ENCODE peak calls at places on chromosomes 1 and 21, in seven cellular contexts. One of them, this sample, is unnamed.
A peak's percentile ranks its signal among the peaks of the same experiment; 100 is the strongest.

GRCh38 chr1:229885568-229886495 is 181.2 kb upstream of the GALNT2 start:
- DNase-seq in endothelial cell: no peak
- DNase-seq in activated naive CD8-positive, alpha-beta T cell treated with anti-CD3 and anti-CD28 coated beads, Interleukin-2, amount 10 ng/mL, durations not matched to agents 7 days and 5 days: no peak
- DNase-seq in germinal center: no peak
- DNase-seq in NCI-H82: no peak
- DNase-seq in activated gamma-delta T cell: no peak
- DNase-seq in lung microvascular endothelial cell: no peak
- DNase-seq in this sample: no peak

GRCh38 chr1:3568815-3569435 is 42.4 kb downstream of the MEGF6 start:
- DNase-seq in activated naive CD8-positive, alpha-beta T cell treated with anti-CD3 and anti-CD28 coated beads, Interleukin-2, amount 10 ng/mL, durations not matched to agents 7 days and 5 days: no peak
- DNase-seq in activated gamma-delta T cell: no peak
- DNase-seq in lung microvascular endothelial cell: no peak
- DNase-seq in NCI-H82: no peak
- DNase-seq in endothelial cell: no peak
- DNase-seq in germinal center: no peak
- DNase-seq in this sample: no peak

GRCh38 chr1:35558374-35559316 is 1.0 kb downstream of the NCDN start:
- DNase-seq in activated gamma-delta T cell: no peak
- DNase-seq in endothelial cell: no peak
- DNase-seq in lung microvascular endothelial cell: no peak
- DNase-seq in germinal center: no peak
- DNase-seq in NCI-H82: peak; percentile 79
- DNase-seq in activated naive CD8-positive, alpha-beta T cell treated with anti-CD3 and anti-CD28 coated beads, Interleukin-2, amount 10 ng/mL, durations not matched to agents 7 days and 5 days: no peak
- DNase-seq in this sample: peak; percentile 84

GRCh38 chr21:46347791-46348381 is 23.9 kb downstream of the PCNT start:
- DNase-seq in activated naive CD8-positive, alpha-beta T cell treated with anti-CD3 and anti-CD28 coated beads, Interleukin-2, amount 10 ng/mL, durations not matched to agents 7 days and 5 days: no peak
- DNase-seq in NCI-H82: no peak
- DNase-seq in endothelial cell: no peak
- DNase-seq in lung microvascular endothelial cell: no peak
- DNase-seq in germinal center: no peak
- DNase-seq in activated gamma-delta T cell: no peak
- DNase-seq in this sample: no peak

GRCh38 chr1:234143681-234144080 is 229.6 kb upstream of the COA6 start:
- DNase-seq in NCI-H82: no peak
- DNase-seq in endothelial cell: no peak
- DNase-seq in activated naive CD8-positive, alpha-beta T cell treated with anti-CD3 and anti-CD28 coated beads, Interleukin-2, amount 10 ng/mL, durations not matched to agents 7 days and 5 days: no peak
- DNase-seq in activated gamma-delta T cell: no peak
- DNase-seq in germinal center: no peak
- DNase-seq in lung microvascular endothelial cell: peak; percentile 35
- DNase-seq in this sample: no peak

GRCh38 chr1:202586018-202586821 is 124.0 kb downstream of the SYT2 start:
- DNase-seq in NCI-H82: no peak
- DNase-seq in activated gamma-delta T cell: no peak
- DNase-seq in germinal center: no peak
- DNase-seq in activated naive CD8-positive, alpha-beta T cell treated with anti-CD3 and anti-CD28 coated beads, Interleukin-2, amount 10 ng/mL, durations not matched to agents 7 days and 5 days: no peak
- DNase-seq in endothelial cell: no peak
- DNase-seq in lung microvascular endothelial cell: peak; percentile 58
- DNase-seq in this sample: no peak

GRCh38 chr1:24383381-24383940 is 30.1 kb downstream of the STPG1 start:
- DNase-seq in NCI-H82: peak; percentile 52
- DNase-seq in germinal center: no peak
- DNase-seq in activated naive CD8-positive, alpha-beta T cell treated with anti-CD3 and anti-CD28 coated beads, Interleukin-2, amount 10 ng/mL, durations not matched to agents 7 days and 5 days: no peak
- DNase-seq in endothelial cell: no peak
- DNase-seq in activated gamma-delta T cell: no peak
- DNase-seq in lung microvascular endothelial cell: no peak
- DNase-seq in this sample: no peak

GRCh38 chr1:185063719-185064118 is 18.4 kb downstream of the RNF2 start:
- DNase-seq in endothelial cell: no peak
- DNase-seq in germinal center: no peak
- DNase-seq in activated gamma-delta T cell: no peak
- DNase-seq in activated naive CD8-positive, alpha-beta T cell treated with anti-CD3 and anti-CD28 coated beads, Interleukin-2, amount 10 ng/mL, durations not matched to agents 7 days and 5 days: no peak
- DNase-seq in lung microvascular endothelial cell: no peak
- DNase-seq in NCI-H82: peak; percentile 96
- DNase-seq in this sample: no peak

GRCh38 chr1:209881271-209882018 is 53.7 kb downstream of the UTP25 start:
- DNase-seq in lung microvascular endothelial cell: no peak
- DNase-seq in activated gamma-delta T cell: no peak
- DNase-seq in endothelial cell: no peak
- DNase-seq in activated naive CD8-positive, alpha-beta T cell treated with anti-CD3 and anti-CD28 coated beads, Interleukin-2, amount 10 ng/mL, durations not matched to agents 7 days and 5 days: no peak
- DNase-seq in NCI-H82: no peak
- DNase-seq in germinal center: no peak
- DNase-seq in this sample: no peak

GRCh38 chr1:67261646-67262045 is 46.0 kb upstream of the IL12RB2 start:
- DNase-seq in lung microvascular endothelial cell: no peak
- DNase-seq in activated gamma-delta T cell: no peak
- DNase-seq in germinal center: no peak
- DNase-seq in endothelial cell: no peak
- DNase-seq in activated naive CD8-positive, alpha-beta T cell treated with anti-CD3 and anti-CD28 coated beads, Interleukin-2, amount 10 ng/mL, durations not matched to agents 7 days and 5 days: no peak
- DNase-seq in NCI-H82: peak; percentile 36
- DNase-seq in this sample: no peak

GRCh38 chr1:200351826-200352549 is 57.8 kb downstream of the ZNF281 start:
- DNase-seq in germinal center: no peak
- DNase-seq in activated naive CD8-positive, alpha-beta T cell treated with anti-CD3 and anti-CD28 coated beads, Interleukin-2, amount 10 ng/mL, durations not matched to agents 7 days and 5 days: no peak
- DNase-seq in endothelial cell: no peak
- DNase-seq in NCI-H82: no peak
- DNase-seq in activated gamma-delta T cell: no peak
- DNase-seq in lung microvascular endothelial cell: peak; percentile 72
- DNase-seq in this sample: no peak

GRCh38 chr1:207309775-207310273 is 11.7 kb upstream of the CD55 start:
- DNase-seq in germinal center: peak; percentile 30
- DNase-seq in NCI-H82: peak; percentile 90
- DNase-seq in activated naive CD8-positive, alpha-beta T cell treated with anti-CD3 and anti-CD28 coated beads, Interleukin-2, amount 10 ng/mL, durations not matched to agents 7 days and 5 days: no peak
- DNase-seq in activated gamma-delta T cell: no peak
- DNase-seq in endothelial cell: no peak
- DNase-seq in lung microvascular endothelial cell: peak; percentile 87
- DNase-seq in this sample: no peak

GRCh38 chr1:203491664-203492485 is 2.1 kb upstream of the OPTC start:
- DNase-seq in NCI-H82: peak; percentile 93
- DNase-seq in activated naive CD8-positive, alpha-beta T cell treated with anti-CD3 and anti-CD28 coated beads, Interleukin-2, amount 10 ng/mL, durations not matched to agents 7 days and 5 days: no peak
- DNase-seq in endothelial cell: no peak
- DNase-seq in activated gamma-delta T cell: no peak
- DNase-seq in germinal center: no peak
- DNase-seq in lung microvascular endothelial cell: no peak
- DNase-seq in this sample: no peak

GRCh38 chr1:156080598-156081173 is 1.6 kb downstream of the MEX3A start:
- DNase-seq in germinal center: no peak
- DNase-seq in endothelial cell: no peak
- DNase-seq in activated naive CD8-positive, alpha-beta T cell treated with anti-CD3 and anti-CD28 coated beads, Interleukin-2, amount 10 ng/mL, durations not matched to agents 7 days and 5 days: no peak
- DNase-seq in activated gamma-delta T cell: no peak
- DNase-seq in NCI-H82: no peak
- DNase-seq in lung microvascular endothelial cell: no peak
- DNase-seq in this sample: no peak

GRCh38 chr1:181083842-181084605 is 4.5 kb upstream of the IER5 start:
- DNase-seq in activated naive CD8-positive, alpha-beta T cell treated with anti-CD3 and anti-CD28 coated beads, Interleukin-2, amount 10 ng/mL, durations not matched to agents 7 days and 5 days: no peak
- DNase-seq in activated gamma-delta T cell: no peak
- DNase-seq in germinal center: peak; percentile 58
- DNase-seq in endothelial cell: no peak
- DNase-seq in NCI-H82: peak; percentile 97
- DNase-seq in lung microvascular endothelial cell: peak; percentile 76
- DNase-seq in this sample: no peak

GRCh38 chr1:217370757-217371156 is 260.1 kb downstream of the GPATCH2 start:
- DNase-seq in lung microvascular endothelial cell: no peak
- DNase-seq in NCI-H82: peak; percentile 33
- DNase-seq in endothelial cell: no peak
- DNase-seq in activated naive CD8-positive, alpha-beta T cell treated with anti-CD3 and anti-CD28 coated beads, Interleukin-2, amount 10 ng/mL, durations not matched to agents 7 days and 5 days: no peak
- DNase-seq in germinal center: no peak
- DNase-seq in activated gamma-delta T cell: no peak
- DNase-seq in this sample: no peak

GRCh38 chr1:174890024-174890423 is 109.7 kb upstream of the CACYBP start:
- DNase-seq in endothelial cell: no peak
- DNase-seq in germinal center: no peak
- DNase-seq in activated gamma-delta T cell: no peak
- DNase-seq in NCI-H82: no peak
- DNase-seq in activated naive CD8-positive, alpha-beta T cell treated with anti-CD3 and anti-CD28 coated beads, Interleukin-2, amount 10 ng/mL, durations not matched to agents 7 days and 5 days: no peak
- DNase-seq in lung microvascular endothelial cell: no peak
- DNase-seq in this sample: no peak

GRCh38 chr21:38995755-38996154 is 187.5 kb downstream of the PSMG1 start:
- DNase-seq in NCI-H82: no peak
- DNase-seq in endothelial cell: no peak
- DNase-seq in activated gamma-delta T cell: no peak
- DNase-seq in lung microvascular endothelial cell: no peak
- DNase-seq in activated naive CD8-positive, alpha-beta T cell treated with anti-CD3 and anti-CD28 coated beads, Interleukin-2, amount 10 ng/mL, durations not matched to agents 7 days and 5 days: no peak
- DNase-seq in germinal center: no peak
- DNase-seq in this sample: no peak

GRCh38 chr1:25683731-25684130 is 67.1 kb downstream of the MAN1C1 start:
- DNase-seq in lung microvascular endothelial cell: no peak
- DNase-seq in endothelial cell: no peak
- DNase-seq in activated naive CD8-positive, alpha-beta T cell treated with anti-CD3 and anti-CD28 coated beads, Interleukin-2, amount 10 ng/mL, durations not matched to agents 7 days and 5 days: no peak
- DNase-seq in germinal center: no peak
- DNase-seq in NCI-H82: no peak
- DNase-seq in activated gamma-delta T cell: no peak
- DNase-seq in this sample: no peak

GRCh38 chr21:36208326-36209013 is 51.8 kb downstream of the DOP1B start:
- DNase-seq in activated naive CD8-positive, alpha-beta T cell treated with anti-CD3 and anti-CD28 coated beads, Interleukin-2, amount 10 ng/mL, durations not matched to agents 7 days and 5 days: no peak
- DNase-seq in germinal center: no peak
- DNase-seq in NCI-H82: no peak
- DNase-seq in activated gamma-delta T cell: no peak
- DNase-seq in lung microvascular endothelial cell: no peak
- DNase-seq in endothelial cell: no peak
- DNase-seq in this sample: no peak

GRCh38 chr1:192763756-192764155 is 45.1 kb upstream of the RGS2 start:
- DNase-seq in germinal center: no peak
- DNase-seq in lung microvascular endothelial cell: no peak
- DNase-seq in NCI-H82: no peak
- DNase-seq in activated naive CD8-positive, alpha-beta T cell treated with anti-CD3 and anti-CD28 coated beads, Interleukin-2, amount 10 ng/mL, durations not matched to agents 7 days and 5 days: no peak
- DNase-seq in endothelial cell: no peak
- DNase-seq in activated gamma-delta T cell: no peak
- DNase-seq in this sample: no peak

GRCh38 chr1:9573723-9574122 is 15.0 kb upstream of the TMEM201 start:
- DNase-seq in germinal center: no peak
- DNase-seq in endothelial cell: no peak
- DNase-seq in lung microvascular endothelial cell: peak; percentile 34
- DNase-seq in activated gamma-delta T cell: no peak
- DNase-seq in activated naive CD8-positive, alpha-beta T cell treated with anti-CD3 and anti-CD28 coated beads, Interleukin-2, amount 10 ng/mL, durations not matched to agents 7 days and 5 days: no peak
- DNase-seq in NCI-H82: peak; percentile 47
- DNase-seq in this sample: no peak

GRCh38 chr1:164472841-164473240 is 86.1 kb upstream of the PBX1 start:
- DNase-seq in activated naive CD8-positive, alpha-beta T cell treated with anti-CD3 and anti-CD28 coated beads, Interleukin-2, amount 10 ng/mL, durations not matched to agents 7 days and 5 days: no peak
- DNase-seq in germinal center: no peak
- DNase-seq in activated gamma-delta T cell: no peak
- DNase-seq in NCI-H82: no peak
- DNase-seq in lung microvascular endothelial cell: no peak
- DNase-seq in endothelial cell: no peak
- DNase-seq in this sample: no peak

GRCh38 chr1:2917284-2917683 is 104.0 kb upstream of the ACTRT2 start:
- DNase-seq in lung microvascular endothelial cell: no peak
- DNase-seq in NCI-H82: no peak
- DNase-seq in activated gamma-delta T cell: no peak
- DNase-seq in activated naive CD8-positive, alpha-beta T cell treated with anti-CD3 and anti-CD28 coated beads, Interleukin-2, amount 10 ng/mL, durations not matched to agents 7 days and 5 days: no peak
- DNase-seq in endothelial cell: no peak
- DNase-seq in germinal center: no peak
- DNase-seq in this sample: no peak

GRCh38 chr1:32239790-32240139 is 7.3 kb upstream of the FAM167B start:
- DNase-seq in NCI-H82: no peak
- DNase-seq in lung microvascular endothelial cell: no peak
- DNase-seq in germinal center: no peak
- DNase-seq in activated naive CD8-positive, alpha-beta T cell treated with anti-CD3 and anti-CD28 coated beads, Interleukin-2, amount 10 ng/mL, durations not matched to agents 7 days and 5 days: no peak
- DNase-seq in activated gamma-delta T cell: no peak
- DNase-seq in endothelial cell: no peak
- DNase-seq in this sample: no peak

GRCh38 chr1:60984066-60984799 is 98.1 kb upstream of the NFIA start:
- DNase-seq in NCI-H82: no peak
- DNase-seq in endothelial cell: no peak
- DNase-seq in lung microvascular endothelial cell: peak; percentile 49
- DNase-seq in germinal center: no peak
- DNase-seq in activated naive CD8-positive, alpha-beta T cell treated with anti-CD3 and anti-CD28 coated beads, Interleukin-2, amount 10 ng/mL, durations not matched to agents 7 days and 5 days: no peak
- DNase-seq in activated gamma-delta T cell: no peak
- DNase-seq in this sample: no peak

GRCh38 chr1:2880812-2881295 is 79.4 kb upstream of the TTC34 start:
- DNase-seq in NCI-H82: no peak
- DNase-seq in germinal center: no peak
- DNase-seq in endothelial cell: no peak
- DNase-seq in activated gamma-delta T cell: no peak
- DNase-seq in lung microvascular endothelial cell: no peak
- DNase-seq in activated naive CD8-positive, alpha-beta T cell treated with anti-CD3 and anti-CD28 coated beads, Interleukin-2, amount 10 ng/mL, durations not matched to agents 7 days and 5 days: no peak
- DNase-seq in this sample: no peak

GRCh38 chr21:42841156-42841915 is 38.0 kb downstream of the WDR4 start:
- DNase-seq in lung microvascular endothelial cell: no peak
- DNase-seq in germinal center: no peak
- DNase-seq in NCI-H82: no peak
- DNase-seq in endothelial cell: no peak
- DNase-seq in activated naive CD8-positive, alpha-beta T cell treated with anti-CD3 and anti-CD28 coated beads, Interleukin-2, amount 10 ng/mL, durations not matched to agents 7 days and 5 days: peak; percentile 23
- DNase-seq in activated gamma-delta T cell: no peak
- DNase-seq in this sample: peak; percentile 68

GRCh38 chr1:164635074-164635783 is 76.2 kb downstream of the PBX1 start:
- DNase-seq in germinal center: no peak
- DNase-seq in NCI-H82: no peak
- DNase-seq in activated naive CD8-positive, alpha-beta T cell treated with anti-CD3 and anti-CD28 coated beads, Interleukin-2, amount 10 ng/mL, durations not matched to agents 7 days and 5 days: no peak
- DNase-seq in lung microvascular endothelial cell: no peak
- DNase-seq in endothelial cell: no peak
- DNase-seq in activated gamma-delta T cell: no peak
- DNase-seq in this sample: no peak

GRCh38 chr1:225532240-225532944 is 104.6 kb upstream of the LBR start:
- DNase-seq in endothelial cell: no peak
- DNase-seq in activated gamma-delta T cell: no peak
- DNase-seq in lung microvascular endothelial cell: no peak
- DNase-seq in NCI-H82: no peak
- DNase-seq in activated naive CD8-positive, alpha-beta T cell treated with anti-CD3 and anti-CD28 coated beads, Interleukin-2, amount 10 ng/mL, durations not matched to agents 7 days and 5 days: no peak
- DNase-seq in germinal center: no peak
- DNase-seq in this sample: no peak